ENCODE peak calls at places on chromosomes 1 and 21, in four cellular contexts. R is HFF-Myc, I is astrocyte of the spinal cord, K is B cell. V is an unnamed sample.

GRCh38 chr1:204709960-204710912 is 24.7 kb upstream of the LRRN2 start:
- DNase-seq in R (no peak), I (no peak), K (no peak), V (no peak)

GRCh38 chr21:45253180-45253579 is 34.5 kb downstream of the POFUT2 start:
- DNase-seq in R (no peak), I (peak; percentile 22), K (no peak), V (no peak)

GRCh38 chr1:184152944-184153343 is 101.4 kb downstream of the TSEN15 start:
- DNase-seq in R (no peak), I (no peak), K (no peak), V (no peak)

GRCh38 chr1:84300991-84301758 is at the start of gene SAMD13:
- DNase-seq in R (peak; percentile 77), I (peak; percentile 78), K (peak; percentile 41), V (peak; percentile 77)

GRCh38 chr21:45365608-45366241 is 39.2 kb upstream of the COL18A1 start:
- DNase-seq in R (no peak), I (peak; percentile 73), K (no peak), V (no peak)

GRCh38 chr1:205013683-205014367 is 29.2 kb upstream of the CNTN2 start:
- DNase-seq in R (peak; percentile 1), I (no peak), K (no peak), V (no peak)

GRCh38 chr1:41776896-41777431 is 141.8 kb downstream of the HIVEP3 start:
- DNase-seq in R (no peak), I (no peak), K (no peak), V (no peak)

GRCh38 chr1:244381887-244382565 is 69.7 kb downstream of the ADSS2 start:
- DNase-seq in R (peak; percentile 19), I (peak; percentile 63), K (no peak), V (no peak)

GRCh38 chr1:203559523-203559922 is 65.6 kb downstream of the OPTC start:
- DNase-seq in R (no peak), I (peak; percentile 64), K (no peak), V (no peak)

GRCh38 chr1:100868364-100868995 is 26.2 kb downstream of the EXTL2 start:
- DNase-seq in R (no peak), I (peak; percentile 72), K (no peak), V (no peak)

GRCh38 chr1:38872401-38873026 is 634 bp downstream of the MYCBP start:
- DNase-seq in R (no peak), I (peak; percentile 8), K (no peak), V (peak; percentile 56)

GRCh38 chr21:37568916-37569315 is 202.3 kb downstream of the DYRK1A start:
- DNase-seq in R (no peak), I (no peak), K (no peak), V (no peak)

GRCh38 chr1:26035959-26036755 is 9.8 kb downstream of the SLC30A2 start:
- DNase-seq in R (peak; percentile 26), I (peak; percentile 61), K (peak; percentile 71), V (peak; percentile 81)

GRCh38 chr1:159076753-159077656 is at the start of gene AIM2:
- DNase-seq in R (peak; percentile 47), I (no peak), K (peak; percentile 79), V (peak; percentile 97)

GRCh38 chr1:177334276-177334675 is 163.5 kb downstream of the BRINP2 start:
- DNase-seq in R (no peak), I (no peak), K (no peak), V (no peak)

GRCh38 chr1:41153750-41154274 is 88.3 kb downstream of the SCMH1 start:
- DNase-seq in R (no peak), I (no peak), K (no peak), V (no peak)

GRCh38 chr1:182608850-182609610 is 4.8 kb upstream of the RGS16 start:
- DNase-seq in R (no peak), I (peak; percentile 41), K (no peak), V (no peak)

GRCh38 chr1:101382135-101382534 is 145.3 kb downstream of the S1PR1 start:
- DNase-seq in R (no peak), I (no peak), K (no peak), V (no peak)

GRCh38 chr21:39125752-39126485 is 57.3 kb downstream of the PSMG1 start:
- DNase-seq in R (no peak), I (peak; percentile 72), K (no peak), V (peak; percentile 31)

GRCh38 chr1:54745864-54746263 is 18.5 kb downstream of the PARS2 start:
- DNase-seq in R (no peak), I (no peak), K (no peak), V (no peak)

GRCh38 chr1:54153548-54154439 is 994 bp upstream of the CDCP2 start:
- DNase-seq in R (peak; percentile 12), I (peak; percentile 51), K (no peak), V (no peak)

GRCh38 chr1:184535191-184535970 is 148.6 kb downstream of the C1orf21 start:
- DNase-seq in R (no peak), I (peak; percentile 19), K (no peak), V (no peak)

GRCh38 chr21:32411366-32412161 is 942 bp upstream of the EVA1C start:
- DNase-seq in R (no peak), I (peak; percentile 66), K (no peak), V (peak; percentile 82)

GRCh38 chr21:15210235-15210678 is 145.5 kb upstream of the NRIP1 start:
- DNase-seq in R (no peak), I (no peak), K (no peak), V (no peak)

GRCh38 chr1:209580577-209580976 is 2.9 kb upstream of the CAMK1G start:
- DNase-seq in R (no peak), I (no peak), K (no peak), V (no peak)

GRCh38 chr1:234478481-234479309 is at the start of gene TARBP1:
- DNase-seq in R (peak; percentile 19), I (peak; percentile 68), K (peak; percentile 71), V (peak; percentile 79)

GRCh38 chr1:198683449-198683848 is 44.6 kb downstream of the PTPRC start:
- DNase-seq in R (no peak), I (no peak), K (no peak), V (no peak)

GRCh38 chr1:38026592-38027200 is 14.2 kb downstream of the UTP11 start:
- DNase-seq in R (no peak), I (peak; percentile 70), K (peak; percentile 30), V (peak; percentile 76)

GRCh38 chr1:113123737-113124136 is 50.7 kb downstream of the LRIG2 start:
- DNase-seq in R (no peak), I (peak; percentile 69), K (no peak), V (no peak)

GRCh38 chr21:45184869-45185268 is 102.8 kb downstream of the POFUT2 start:
- DNase-seq in R (no peak), I (no peak), K (no peak), V (no peak)

GRCh38 chr1:47840338-47840737 is 156.8 kb downstream of the TRABD2B start:
- DNase-seq in R (no peak), I (no peak), K (no peak), V (no peak)

GRCh38 chr1:54117815-54118563 is 34.8 kb downstream of the CDCP2 start:
- DNase-seq in R (no peak), I (no peak), K (no peak), V (no peak)

GRCh38 chr1:154497026-154497806 is 4.8 kb upstream of the TDRD10 start:
- DNase-seq in R (no peak), I (no peak), K (peak; percentile 56), V (no peak)

GRCh38 chr1:247385283-247385682 is 30.7 kb upstream of the NLRP3 start:
- DNase-seq in R (no peak), I (no peak), K (no peak), V (no peak)

GRCh38 chr1:181174860-181175259 is 86.4 kb downstream of the IER5 start:
- DNase-seq in R (no peak), I (no peak), K (no peak), V (no peak)

GRCh38 chr1:181173761-181174371 is 85.4 kb downstream of the IER5 start:
- DNase-seq in R (no peak), I (no peak), K (no peak), V (no peak)

GRCh38 chr1:181175356-181175755 is 86.9 kb downstream of the IER5 start:
- DNase-seq in R (no peak), I (no peak), K (no peak), V (no peak)

GRCh38 chr1:181170194-181170593 is 81.7 kb downstream of the IER5 start:
- DNase-seq in R (no peak), I (no peak), K (no peak), V (no peak)

GRCh38 chr1:181172082-181172481 is 83.6 kb downstream of the IER5 start:
- DNase-seq in R (no peak), I (no peak), K (no peak), V (no peak)
- TF ChIP-seq CTCF in R (no peak), I (no peak), K (no peak), V (no peak)

DNA sequence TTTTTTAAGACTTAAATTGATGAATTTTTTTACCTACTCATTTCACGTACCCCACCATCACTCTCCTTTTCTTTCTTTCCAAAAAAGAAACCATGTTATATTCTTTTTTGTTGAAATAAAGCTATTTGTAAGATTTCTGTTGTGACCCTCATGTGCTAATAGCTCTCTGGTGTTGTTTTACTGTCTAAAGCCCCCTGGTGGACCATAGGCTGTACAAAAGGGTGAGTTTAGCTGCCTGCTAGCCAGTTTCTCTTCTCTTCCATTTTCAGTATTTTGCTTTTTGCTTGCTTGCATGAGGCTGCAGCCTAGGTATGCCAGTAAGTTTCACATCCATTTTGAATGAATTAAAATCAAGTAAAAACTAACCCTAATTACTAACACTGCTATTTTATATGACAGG is 15.6 kb upstream of the VAMP3 start:
- DNase-seq in R (no peak), I (no peak), K (no peak), V (no peak)
- TF ChIP-seq CTCF in R (peak; percentile 38), I (peak; percentile 61), K (no peak), V (peak; percentile 29)

DNA sequence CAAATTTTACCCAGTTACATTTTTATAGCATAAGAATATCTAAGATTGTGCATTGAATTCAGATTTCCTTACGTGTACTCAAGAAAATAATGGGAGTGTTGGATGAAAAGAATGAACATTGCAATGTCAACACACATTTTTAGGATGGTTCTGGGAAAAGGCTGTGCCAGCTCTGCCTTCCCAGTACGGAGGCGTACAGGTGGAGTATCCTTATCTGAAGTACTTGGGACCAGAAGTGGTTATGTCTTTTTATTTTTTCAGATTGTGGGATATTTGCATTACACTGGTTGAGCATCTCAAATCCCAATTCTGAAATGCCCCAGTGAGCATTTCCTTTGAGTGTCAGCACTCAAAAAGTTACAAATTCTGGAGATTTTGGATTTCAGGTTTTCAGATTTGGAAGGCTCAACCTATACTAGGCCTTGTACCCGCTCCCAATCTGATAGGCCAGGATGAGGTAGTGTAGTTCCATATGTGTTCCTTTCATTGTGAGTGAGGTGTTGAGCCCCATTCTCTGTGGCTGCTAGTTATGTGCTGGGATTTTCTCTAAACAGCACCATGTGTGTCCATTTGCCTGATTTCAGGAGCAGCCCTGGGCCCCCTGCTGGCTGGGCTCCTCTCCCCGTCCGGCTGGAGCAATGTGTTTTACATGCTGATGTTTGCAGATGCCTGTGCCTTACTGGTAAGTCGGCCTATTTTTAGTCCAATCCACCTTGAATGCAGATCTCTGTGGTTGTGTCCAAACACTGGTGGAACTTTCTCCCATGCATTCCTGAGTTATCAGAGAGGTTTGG is 60.8 kb downstream of the SLC37A1 start:
- DNase-seq in R (peak; percentile 39), I (no peak), K (no peak), V (no peak)
- TF ChIP-seq CTCF in R (peak; percentile 74), I (peak; percentile 36), K (no peak), V (no peak)

DNA sequence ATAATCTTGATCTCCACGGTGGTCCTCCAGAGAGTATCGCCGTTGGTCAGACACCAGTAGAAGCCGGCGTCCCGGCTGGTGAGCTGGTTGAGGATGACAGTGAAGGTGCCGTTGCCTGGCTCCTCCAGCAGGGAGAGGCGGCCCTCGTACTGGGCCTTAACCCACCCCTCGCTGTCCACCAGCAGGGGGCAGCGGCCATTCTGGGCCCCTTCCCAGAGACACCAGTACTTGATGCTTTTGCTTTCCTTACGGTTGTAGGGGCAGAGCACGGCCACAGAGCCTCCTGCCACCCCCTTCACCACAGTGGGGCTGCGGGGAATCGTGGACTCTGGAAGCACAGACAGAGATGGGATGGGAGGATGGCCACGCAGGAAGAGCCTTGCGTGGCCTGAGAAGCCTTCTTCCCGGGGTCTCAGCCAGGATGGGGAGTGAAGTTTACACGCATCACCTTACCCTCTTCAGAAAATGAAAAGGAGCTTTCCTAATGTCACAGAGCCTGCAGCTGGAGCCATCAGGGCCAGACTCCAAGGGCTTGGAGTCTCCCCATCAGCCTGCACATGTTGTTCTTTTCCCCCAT is 10.7 kb downstream of the PIGR start:
- DNase-seq in R (no peak), I (no peak), K (no peak), V (peak; percentile 71)
- TF ChIP-seq CTCF in R (peak; percentile 73), I (peak; percentile 48), K (peak; percentile 51), V (peak; percentile 75)